ENCODE peak calls at places on chromosomes 4 and X, in four cellular contexts. One of them, this sample, is unnamed.

GRCh38 chrX:48813605-48814004 is 11.7 kb downstream of the HDAC6 start:
- DNase-seq in stimulated activated naive CD4-positive, alpha-beta T cell: no peak
- DNase-seq in NCI-H1694: no peak
- DNase-seq in RCC 7860: no peak
- DNase-seq in this sample: no peak

GRCh38 chr4:85866508-85866907 is 391.6 kb downstream of the ARHGAP24 start:
- DNase-seq in NCI-H1694: no peak
- DNase-seq in RCC 7860: no peak
- DNase-seq in stimulated activated naive CD4-positive, alpha-beta T cell: no peak
- DNase-seq in this sample: no peak

GRCh38 chrX:24506082-24506481 is 41.0 kb downstream of the PDK3 start:
- DNase-seq in stimulated activated naive CD4-positive, alpha-beta T cell: no peak
- DNase-seq in RCC 7860: peak; percentile 70
- DNase-seq in NCI-H1694: no peak
- DNase-seq in this sample: no peak

GRCh38 chrX:48465336-48465933 is 4.6 kb downstream of the SLC38A5 start:
- DNase-seq in RCC 7860: peak; percentile 69
- DNase-seq in stimulated activated naive CD4-positive, alpha-beta T cell: no peak
- DNase-seq in NCI-H1694: no peak
- DNase-seq in this sample: no peak

GRCh38 chrX:93673869-93674271 is at the start of gene FAM133A:
- DNase-seq in stimulated activated naive CD4-positive, alpha-beta T cell: no peak
- DNase-seq in NCI-H1694: peak; percentile 91
- DNase-seq in RCC 7860: no peak
- DNase-seq in this sample: no peak

GRCh38 chrX:140766024-140766611 is 56.6 kb downstream of the LINC00632 start:
- DNase-seq in RCC 7860: no peak
- DNase-seq in NCI-H1694: peak; percentile 12
- DNase-seq in stimulated activated naive CD4-positive, alpha-beta T cell: peak; percentile 8
- DNase-seq in this sample: peak; percentile 2

GRCh38 chr4:186128842-186129241 is 24.3 kb downstream of the FAM149A start:
- DNase-seq in NCI-H1694: no peak
- DNase-seq in stimulated activated naive CD4-positive, alpha-beta T cell: no peak
- DNase-seq in RCC 7860: no peak
- DNase-seq in this sample: no peak

GRCh38 chrX:139971394-139971749 is 6.1 kb upstream of the CXorf66 start:
- DNase-seq in RCC 7860: no peak
- DNase-seq in NCI-H1694: no peak
- DNase-seq in stimulated activated naive CD4-positive, alpha-beta T cell: no peak
- DNase-seq in this sample: no peak

GRCh38 chrX:74450803-74451449 is 29.6 kb downstream of the SLC16A2 start:
- DNase-seq in RCC 7860: peak; percentile 78
- DNase-seq in stimulated activated naive CD4-positive, alpha-beta T cell: no peak
- DNase-seq in NCI-H1694: no peak
- DNase-seq in this sample: no peak

GRCh38 chrX:15723887-15724517 is 14.1 kb upstream of the CA5B start:
- DNase-seq in NCI-H1694: no peak
- DNase-seq in stimulated activated naive CD4-positive, alpha-beta T cell: no peak
- DNase-seq in RCC 7860: no peak
- DNase-seq in this sample: no peak

This sample was measured in germinal center.